ENCODE peak calls at places on chromosome 9, in ten cellular contexts. Y is IMR-90, J is hepatocyte, R is transverse colon, P is adrenal gland, M is PC-3, Z is right atrium auricular region, S is uterus, G is left ventricle myocardium inferior, E is heart left ventricle. N is an unnamed sample.

GRCh38 chr9:75229605-75230332 is 141.5 kb downstream of the OSTF1 start:
- DNase-seq in R (peak; percentile 77), Z (no peak), G (no peak), P (peak; percentile 14), Y (no peak), E (no peak), S (no peak), M (peak; percentile 89), J (peak; percentile 68), N (peak; percentile 61)

GRCh38 chr9:112378441-112379176 is 1.3 kb upstream of the HSDL2 start:
- DNase-seq in J (peak; percentile 23), R (peak; percentile 40), S (no peak), M (peak; percentile 38), E (no peak), Y (no peak), Z (no peak), G (peak; percentile 21), P (peak; percentile 20), N (peak; percentile 10)

GRCh38 chr9:13447551-13448422 is 168.3 kb upstream of the MPDZ start:
- DNase-seq in G (no peak), J (no peak), Z (no peak), M (no peak), Y (no peak), E (no peak), P (no peak), S (no peak), R (no peak), N (no peak)

GRCh38 chr9:6944093-6944551 is 186.3 kb downstream of the KDM4C start:
- DNase-seq in J (no peak), M (peak; percentile 79), G (no peak), Y (peak; percentile 82), Z (no peak), E (no peak), S (no peak), P (no peak), R (no peak), N (no peak)

GRCh38 chr9:97501177-97501971 is at the start of gene TMOD1:
- DNase-seq in Z (no peak), S (peak; percentile 69), E (peak; percentile 81), M (peak; percentile 58), R (peak; percentile 79), J (peak; percentile 76), G (peak; percentile 82), Y (peak; percentile 34), P (peak; percentile 81), N (peak; percentile 66)

GRCh38 chr9:135339378-135339973 is 140.1 kb upstream of the PPP1R26 start:
- DNase-seq in R (no peak), P (no peak), M (no peak), Z (no peak), J (no peak), E (no peak), G (no peak), S (peak; percentile 8), Y (no peak), N (no peak)

GRCh38 chr9:129052592-129052991 is 16.2 kb downstream of the MIGA2 start:
- DNase-seq in E (peak; percentile 71), R (peak; percentile 96), S (no peak), P (peak; percentile 52), G (peak; percentile 86), Y (no peak), Z (no peak), M (peak; percentile 97), J (no peak), N (no peak)

GRCh38 chr9:87337335-87338074 is 160.2 kb upstream of the DAPK1 start:
- DNase-seq in Z (no peak), Y (no peak), P (peak; percentile 17), M (no peak), G (no peak), E (no peak), S (peak; percentile 29), R (no peak), J (peak; percentile 19), N (no peak)

GRCh38 chr9:130150779-130151381 is 21.3 kb upstream of the NCS1 start:
- DNase-seq in E (no peak), R (no peak), P (peak; percentile 82), M (peak; percentile 53), G (no peak), Z (no peak), S (no peak), Y (peak; percentile 74), J (no peak), N (peak; percentile 60)

GRCh38 chr9:113289091-113289490 is 13.6 kb downstream of the PRPF4 start:
- DNase-seq in J (no peak), S (no peak), Y (no peak), G (no peak), E (no peak), R (peak; percentile 69), Z (no peak), M (no peak), P (no peak), N (no peak)

GRCh38 chr9:121463026-121463827 is 36.4 kb downstream of the GGTA1 start:
- DNase-seq in E (peak; percentile 61), P (peak; percentile 49), G (peak; percentile 54), R (peak; percentile 20), Y (peak; percentile 18), J (peak; percentile 39), Z (peak; percentile 76), S (no peak), M (peak; percentile 29), N (peak; percentile 71)

GRCh38 chr9:113931140-113931539 is 55.0 kb downstream of the ZNF618 start:
- DNase-seq in Z (peak; percentile 26), J (no peak), M (no peak), P (no peak), G (no peak), S (no peak), R (no peak), E (no peak), Y (no peak), N (no peak)

GRCh38 chr9:38292480-38292879 is 100.0 kb upstream of the ALDH1B1 start:
- DNase-seq in J (no peak), E (no peak), Z (no peak), P (no peak), G (no peak), M (no peak), Y (no peak), S (no peak), R (no peak), N (no peak)

GRCh38 chr9:137182836-137183235 is 5.5 kb downstream of the ANAPC2 start:
- DNase-seq in M (no peak), R (no peak), Y (no peak), G (no peak), J (no peak), Z (no peak), S (no peak), E (no peak), P (no peak), N (no peak)
- H3K36me3 ChIP-seq in M (no peaks in the 10 kb centered on the region), R (peaks cover 26% of the 10 kb centered on the region), Y (peaks cover 76% of the 10 kb centered on the region), G (peaks cover 83% of the 10 kb centered on the region), J (no peaks in the 10 kb centered on the region), Z (peaks cover 62% of the 10 kb centered on the region), S (no peaks in the 10 kb centered on the region), E (peaks cover 11% of the 10 kb centered on the region), P (no peaks in the 10 kb centered on the region), N (peaks cover 17% of the 10 kb centered on the region)

DNA sequence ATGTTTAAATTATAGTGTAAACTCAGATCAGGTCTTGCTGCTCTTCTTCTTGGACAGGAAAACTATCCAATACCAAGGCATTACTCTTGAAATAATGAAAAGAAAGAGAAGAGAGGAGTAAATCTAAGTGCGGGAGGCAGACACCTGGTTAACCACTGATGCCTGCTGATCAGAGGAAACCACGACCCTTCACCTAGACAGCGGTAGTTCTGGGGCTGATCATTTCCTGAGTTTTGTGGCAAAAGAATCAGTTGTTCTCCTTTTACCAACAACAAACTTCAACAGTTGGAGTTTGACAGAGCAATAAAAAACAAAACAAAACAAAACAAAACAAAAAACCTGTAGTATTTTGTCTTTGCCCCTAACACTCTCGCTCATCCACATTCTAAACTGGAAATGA is 3.0 kb downstream of the RLN1 start:
- DNase-seq in J (no peak), Z (no peak), Y (no peak), G (no peak), S (no peak), R (no peak), M (no peak), E (no peak), P (no peak), N (no peak)
- H3K4me3 ChIP-seq in J (no peak overlapping the region), Z (no peak overlapping the region), Y (no peak overlapping the region), G (no peak overlapping the region), S (no peak overlapping the region), R (no peak overlapping the region), M (no peak overlapping the region), E (no peak overlapping the region), P (no peak overlapping the region), N (no peak overlapping the region)

DNA sequence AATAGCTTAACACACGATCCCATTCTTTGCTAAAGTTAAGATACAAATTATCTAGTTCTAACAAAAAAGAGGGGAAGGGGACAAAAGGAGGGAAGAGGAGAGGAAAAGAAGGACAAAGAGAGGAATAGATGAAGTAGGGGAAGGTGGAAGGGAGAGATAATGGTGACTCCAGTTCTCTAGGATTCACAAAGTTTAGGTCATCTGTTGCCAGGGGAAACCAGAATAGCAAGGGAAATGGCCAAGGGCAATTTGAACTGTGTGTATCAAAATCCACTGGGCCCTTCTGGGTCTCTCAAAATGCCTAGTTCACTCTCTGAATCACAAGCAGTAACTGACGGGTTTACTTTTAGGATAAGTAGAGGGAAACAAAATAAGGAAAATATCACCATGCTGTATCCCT is 7.6 kb downstream of the SLC24A2 start:
- DNase-seq in P (no peak), M (no peak), S (no peak), J (no peak), Y (no peak), Z (no peak), E (no peak), R (no peak), G (no peak), N (no peak)
- H3K36me3 ChIP-seq in P (no peaks in the 10 kb centered on the region), M (no peaks in the 10 kb centered on the region), S (no peaks in the 10 kb centered on the region), J (no peaks in the 10 kb centered on the region), Y (no peaks in the 10 kb centered on the region), Z (no peaks in the 10 kb centered on the region), E (no peaks in the 10 kb centered on the region), R (no peaks in the 10 kb centered on the region), G (no peaks in the 10 kb centered on the region), N (no peaks in the 10 kb centered on the region)

GRCh38 chr9:80235752-80236151 is 664.0 kb downstream of the TLE4 start:
- DNase-seq in J (no peak), Y (no peak), E (no peak), Z (no peak), R (no peak), M (no peak), P (no peak), G (no peak), S (no peak), N (no peak)

GRCh38 chr9:80231847-80232246 is 660.1 kb downstream of the TLE4 start:
- DNase-seq in P (no peak), M (no peak), E (no peak), R (no peak), Y (no peak), Z (no peak), G (no peak), J (no peak), S (no peak), N (no peak)

DNA sequence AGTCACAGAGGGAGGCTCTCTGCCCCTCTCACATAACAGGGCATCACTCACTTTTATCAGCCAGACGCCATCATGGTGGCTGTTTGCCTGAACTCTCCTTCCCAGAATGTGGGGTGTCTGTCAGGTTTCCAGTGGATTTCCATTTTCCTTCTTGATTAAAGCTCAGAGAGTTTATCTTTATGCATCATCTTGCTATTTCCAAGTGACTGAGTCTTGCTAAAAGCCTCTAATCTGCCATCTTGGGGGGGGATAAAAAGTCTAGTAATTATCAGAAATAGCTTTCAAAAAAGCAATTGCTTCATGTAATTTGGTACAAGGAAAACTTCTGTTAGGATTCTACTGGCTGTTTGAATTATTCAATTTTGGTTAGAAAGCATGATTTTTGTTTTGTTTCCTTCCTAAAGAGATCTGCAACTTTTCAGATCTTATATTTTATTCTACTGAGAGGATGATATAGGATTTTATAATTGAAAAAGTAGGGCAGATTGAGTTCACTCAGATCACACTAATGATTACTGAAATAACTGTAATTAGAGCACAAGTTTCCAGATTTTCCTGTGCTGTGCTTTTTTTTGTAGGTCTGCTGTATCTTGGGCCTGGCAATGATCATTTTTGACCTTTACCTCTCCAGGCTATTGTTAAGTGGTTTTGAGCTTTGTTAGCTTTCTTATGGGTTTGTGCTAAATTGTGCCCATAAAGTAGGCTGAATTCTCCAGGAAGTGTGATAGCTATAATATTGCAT is 661.5 kb downstream of the TLE4 start:
- DNase-seq in S (no peak), E (no peak), P (no peak), Y (no peak), R (no peak), J (no peak), Z (no peak), G (no peak), M (no peak), N (no peak)
- H3K4me3 ChIP-seq in S (no peak overlapping the region), E (no peak overlapping the region), P (no peak overlapping the region), Y (no peak overlapping the region), R (no peak overlapping the region), J (no peak overlapping the region), Z (no peak overlapping the region), G (no peak overlapping the region), M (no peak overlapping the region), N (no peak overlapping the region)

N was measured in MG63.